ENCODE peak calls at places on chromosomes 16 and 17, in five cellular contexts. C, J, Q, N and K are unnamed samples.

GRCh38 chr17:78771758-78772382 is 10.2 kb downstream of the CYTH1 start:
- DNase-seq in Q (no peak), J (no peak), C (no peak), N (no peak), K (no peak)

GRCh38 chr17:65850486-65850885 is 289.0 kb upstream of the AXIN2 start:
- DNase-seq in Q (peak), C (no peak), N (peak), J (peak), K (no peak)

GRCh38 chr17:7897773-7898172 is 9.2 kb downstream of the CHD3 start:
- DNase-seq in N (no peak), C (no peak), J (peak), Q (peak), K (no peak)

GRCh38 chr17:29591737-29592624 is 951 bp upstream of the ANKRD13B start:
- DNase-seq in N (peak), J (peak), Q (peak), C (peak), K (peak)

GRCh38 chr16:4529085-4530060 is 9.2 kb downstream of the CDIP1 start:
- DNase-seq in N (no peak), C (no peak), J (peak), Q (peak), K (no peak)

GRCh38 chr17:50173335-50173941 is 7.6 kb downstream of the SGCA start:
- DNase-seq in C (no peak), Q (peak), J (peak), N (no peak), K (no peak)

GRCh38 chr16:12917246-12917645 is 15.8 kb downstream of the SHISA9 start:
- DNase-seq in N (no peak), J (no peak), C (no peak), Q (no peak), K (no peak)

GRCh38 chr16:56424404-56424765 is 960 bp downstream of the AMFR start:
- DNase-seq in C (no peak), N (no peak), J (no peak), Q (no peak), K (no peak)

GRCh38 chr17:64147110-64148016 is 17.4 kb upstream of the ERN1 start:
- DNase-seq in J (peak), C (no peak), N (no peak), Q (peak), K (no peak)

GRCh38 chr16:86117235-86117634 is 218.3 kb downstream of the IRF8 start:
- DNase-seq in Q (no peak), J (no peak), N (no peak), C (no peak), K (no peak)

GRCh38 chr16:81808933-81809480 is 29.9 kb downstream of the PLCG2 start:
- DNase-seq in J (no peak), N (no peak), Q (no peak), C (no peak), K (no peak)

GRCh38 chr17:59513934-59514841 is 51.2 kb upstream of the DHX40 start:
- DNase-seq in C (peak), J (peak), Q (peak), N (no peak), K (peak)

GRCh38 chr17:32626371-32626770 is 139.6 kb downstream of the CDK5R1 start:
- DNase-seq in N (no peak), Q (no peak), J (no peak), C (no peak), K (no peak)

GRCh38 chr16:361341-361871 is 8.9 kb upstream of the AXIN1 start:
- DNase-seq in J (no peak), Q (no peak), C (no peak), N (no peak), K (no peak)

GRCh38 chr17:44587339-44587738 is 30.1 kb downstream of the FZD2 start:
- DNase-seq in N (peak), Q (peak), C (no peak), J (peak), K (no peak)

GRCh38 chr16:73189132-73189531 is 141.2 kb upstream of the ZFHX3 start:
- DNase-seq in J (no peak), Q (no peak), C (no peak), N (no peak), K (no peak)

GRCh38 chr16:86261379-86261778 is 248.9 kb upstream of the FOXF1 start:
- DNase-seq in N (peak), Q (peak), J (peak), C (no peak), K (no peak)

GRCh38 chr17:81217531-81217930 is 5.2 kb downstream of the CEP131 start:
- DNase-seq in C (no peak), Q (no peak), N (no peak), J (no peak), K (no peak)

GRCh38 chr16:3952342-3953131 is 72.0 kb upstream of the CREBBP start:
- DNase-seq in C (no peak), Q (peak), J (no peak), N (no peak), K (no peak)

GRCh38 chr17:5123343-5124124 is 7.7 kb downstream of the USP6 start:
- DNase-seq in N (no peak), J (no peak), Q (peak), C (no peak), K (no peak)

GRCh38 chr17:18981642-18982424 is 22.7 kb downstream of the FAM83G start:
- DNase-seq in J (peak), N (peak), Q (peak), C (peak), K (no peak)

GRCh38 chr17:82287849-82288601 is 14.5 kb upstream of the CSNK1D start:
- DNase-seq in C (peak), J (peak), N (peak), Q (peak), K (no peak)

GRCh38 chr17:82106697-82107305 is 8.8 kb upstream of the FASN start:
- DNase-seq in J (no peak), N (no peak), C (no peak), Q (no peak), K (peak)

GRCh38 chr16:69378760-69379159 is 7.0 kb downstream of the TERF2 start:
- DNase-seq in C (no peak), J (no peak), N (no peak), Q (peak), K (no peak)

GRCh38 chr17:81991684-81992513 is 14.5 kb downstream of the ASPSCR1 start:
- DNase-seq in J (peak), C (peak), Q (peak), N (no peak), K (peak)

GRCh38 chr17:79650283-79650682 is 39.4 kb upstream of the RBFOX3 start:
- DNase-seq in N (no peak), Q (no peak), C (peak), J (no peak), K (no peak)

GRCh38 chr16:50984688-50985087 is 166.4 kb downstream of the SALL1 start:
- DNase-seq in Q (no peak), N (no peak), J (no peak), C (no peak), K (no peak)

GRCh38 chr17:8105957-8106398 is 12.3 kb downstream of the ALOXE3 start:
- DNase-seq in N (no peak), Q (peak), J (no peak), C (no peak), K (no peak)

GRCh38 chr16:23469814-23470213 is 16.8 kb upstream of the COG7 start:
- DNase-seq in C (peak), J (peak), N (peak), Q (peak), K (no peak)

GRCh38 chr17:38844261-38844757 is 9.2 kb downstream of the RPL23 start:
- DNase-seq in J (no peak), C (no peak), Q (no peak), N (no peak), K (no peak)

GRCh38 chr17:68431661-68432071 is 25.6 kb downstream of the WIPI1 start:
- DNase-seq in J (peak), C (no peak), Q (peak), N (peak), K (peak)

GRCh38 chr16:3028716-3029319 is 5.0 kb downstream of the THOC6 start:
- DNase-seq in C (no peak), J (no peak), N (no peak), Q (no peak), K (peak)

GRCh38 chr16:81873843-81874752 is 95.0 kb downstream of the PLCG2 start:
- DNase-seq in C (peak), N (peak), J (peak), Q (peak), K (peak)

GRCh38 chr17:61837175-61838051 is 25.9 kb downstream of the BRIP1 start:
- DNase-seq in Q (peak), N (peak), C (peak), J (peak), K (peak)

GRCh38 chr17:596763-597644 is 117.6 kb downstream of the VPS53 start:
- DNase-seq in C (no peak), J (peak), Q (peak), N (peak), K (no peak)

GRCh38 chr16:84985079-84986065 is 26.0 kb downstream of the ZDHHC7 start:
- DNase-seq in C (no peak), N (no peak), J (peak), Q (peak), K (no peak)

GRCh38 chr17:42682400-42683384 is at the start of gene CNTNAP1:
- DNase-seq in Q (peak), J (peak), C (no peak), N (no peak), K (peak)

GRCh38 chr16:988465-989353 is 7.1 kb downstream of the SOX8 start:
- DNase-seq in J (no peak), N (no peak), Q (no peak), C (no peak), K (no peak)

GRCh38 chr17:82434216-82434565 is 15.8 kb upstream of the OGFOD3 start:
- DNase-seq in J (no peak), Q (no peak), N (no peak), C (no peak), K (no peak)

GRCh38 chr16:8797364-8798173 is at the start of the genes PMM2 and TMEM186:
- DNase-seq in N (peak), Q (peak), J (peak), C (peak), K (peak)

GRCh38 chr16:8798174-8798527 is 512 bp downstream of the PMM2 start:
- DNase-seq in J (peak), Q (no peak), N (peak), C (no peak), K (no peak)

GRCh38 chr16:8795818-8796217 is 1.6 kb downstream of the TMEM186 start:
- DNase-seq in Q (no peak), C (no peak), J (no peak), N (no peak), K (no peak)

GRCh38 chr16:8795096-8795495 is 2.3 kb downstream of the TMEM186 start:
- DNase-seq in J (no peak), C (no peak), N (no peak), Q (no peak), K (no peak)

GRCh38 chr16:8796469-8797363 is 723 bp downstream of the TMEM186 start:
- DNase-seq in N (no peak), J (no peak), Q (no peak), C (no peak), K (no peak)
- TF ChIP-seq CTCF in N (no peak), J (no peak), Q (no peak), C (no peak), K (no peak)

GRCh38 chr16:88404769-88405168 is 22.0 kb downstream of the ZNF469 start:
- DNase-seq in J (no peak), C (no peak), N (no peak), Q (no peak), K (no peak)

GRCh38 chr16:88405325-88406060 is 22.7 kb downstream of the ZNF469 start:
- DNase-seq in Q (peak), N (no peak), J (peak), C (peak), K (no peak)

GRCh38 chr16:88407807-88408206 is 25.0 kb downstream of the ZNF469 start:
- DNase-seq in C (no peak), Q (no peak), J (no peak), N (no peak), K (no peak)

GRCh38 chr16:88407042-88407420 is 24.3 kb downstream of the ZNF469 start:
- DNase-seq in N (no peak), J (no peak), Q (no peak), C (no peak), K (no peak)

GRCh38 chr16:88406096-88407041 is 23.6 kb downstream of the ZNF469 start:
- DNase-seq in J (no peak), Q (no peak), C (no peak), N (no peak), K (no peak)
- TF ChIP-seq CTCF in J (peak), Q (peak), C (peak), N (no peak), K (no peak)

GRCh38 chr17:31508310-31509094 is 117.0 kb downstream of the RAB11FIP4 start:
- DNase-seq in N (no peak), Q (peak), C (no peak), J (no peak), K (no peak)
- TF ChIP-seq CTCF in N (peak), Q (peak), C (no peak), J (peak), K (peak)

GRCh38 chr16:89295915-89296314 is 78.4 kb downstream of the ZNF778 start:
- DNase-seq in Q (peak), N (no peak), J (no peak), C (no peak), K (no peak)

GRCh38 chr16:89298826-89299225 is 81.3 kb downstream of the ZNF778 start:
- DNase-seq in C (no peak), N (no peak), J (no peak), Q (no peak), K (no peak)

GRCh38 chr16:89295071-89295900 is 77.8 kb downstream of the ZNF778 start:
- DNase-seq in Q (no peak), N (no peak), J (no peak), C (no peak), K (no peak)

GRCh38 chr16:89297870-89298545 is 80.5 kb downstream of the ZNF778 start:
- DNase-seq in J (no peak), C (no peak), N (no peak), Q (no peak), K (no peak)

DNA sequence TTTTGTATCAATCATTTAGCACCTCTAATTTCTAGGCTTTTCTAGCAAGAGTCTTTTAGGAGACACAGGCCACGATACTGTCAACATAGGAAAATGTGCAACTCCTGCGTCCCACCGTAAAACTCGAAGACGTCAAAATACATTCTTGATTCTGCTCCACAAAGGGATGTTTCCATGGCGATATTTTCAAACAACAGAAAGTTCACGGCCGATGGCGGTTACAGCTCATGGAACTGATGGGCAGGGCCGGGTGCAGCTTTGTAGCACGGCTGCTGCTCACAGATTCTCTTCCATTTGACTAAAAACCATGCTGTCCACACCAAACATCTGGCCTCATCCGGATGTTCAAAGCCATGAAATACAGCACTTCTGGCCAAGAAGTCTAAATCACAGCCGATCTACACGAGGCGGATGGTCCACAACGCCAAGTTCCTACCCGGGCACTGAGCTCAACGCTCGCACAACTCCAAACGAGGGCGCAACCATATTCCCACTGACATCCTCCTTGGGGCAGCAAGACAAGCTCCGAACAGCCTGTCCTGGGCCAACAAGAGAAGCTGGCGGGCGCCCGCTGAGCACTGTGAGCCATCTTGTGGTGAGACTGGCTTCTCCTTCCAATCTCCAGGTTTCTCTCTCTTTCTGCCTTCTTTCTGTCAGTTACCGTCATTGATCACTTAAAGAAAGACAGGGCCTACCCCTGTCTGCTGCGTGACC is 79.8 kb downstream of the ZNF778 start:
- DNase-seq in N (no peak), C (no peak), Q (no peak), J (peak), K (no peak)
- TF ChIP-seq CTCF in N (no peak), C (no peak), Q (no peak), J (no peak), K (no peak)

GRCh38 chr16:74785031-74785430 is 10.4 kb upstream of the FA2H start:
- DNase-seq in N (no peak), C (no peak), Q (no peak), J (no peak), K (no peak)
- TF ChIP-seq CTCF in N (no peak), C (no peak), Q (no peak), J (no peak), K (no peak)

GRCh38 chr17:27245230-27245696 is 48.7 kb upstream of the WSB1 start:
- DNase-seq in Q (peak), C (peak), N (peak), J (peak), K (peak)

GRCh38 chr17:27244019-27244418 is 49.9 kb upstream of the WSB1 start:
- DNase-seq in N (no peak), Q (no peak), C (no peak), J (no peak), K (no peak)

GRCh38 chr17:27246537-27246936 is 47.4 kb upstream of the WSB1 start:
- DNase-seq in J (no peak), C (no peak), N (no peak), Q (no peak), K (no peak)

GRCh38 chr17:27242951-27243350 is 51.0 kb upstream of the WSB1 start:
- DNase-seq in C (no peak), N (no peak), J (no peak), Q (no peak), K (no peak)

GRCh38 chr17:27244481-27245223 is 49.3 kb upstream of the WSB1 start:
- DNase-seq in Q (peak), C (peak), N (no peak), J (peak), K (no peak)
- TF ChIP-seq CTCF in Q (no peak), C (no peak), N (no peak), J (no peak), K (no peak)

GRCh38 chr17:45813051-45813731 is 29.1 kb downstream of the CRHR1 start:
- DNase-seq in J (no peak), N (no peak), Q (peak), C (no peak), K (peak)
- TF ChIP-seq CTCF in J (no peak), N (peak), Q (peak), C (no peak), K (peak)

DNA sequence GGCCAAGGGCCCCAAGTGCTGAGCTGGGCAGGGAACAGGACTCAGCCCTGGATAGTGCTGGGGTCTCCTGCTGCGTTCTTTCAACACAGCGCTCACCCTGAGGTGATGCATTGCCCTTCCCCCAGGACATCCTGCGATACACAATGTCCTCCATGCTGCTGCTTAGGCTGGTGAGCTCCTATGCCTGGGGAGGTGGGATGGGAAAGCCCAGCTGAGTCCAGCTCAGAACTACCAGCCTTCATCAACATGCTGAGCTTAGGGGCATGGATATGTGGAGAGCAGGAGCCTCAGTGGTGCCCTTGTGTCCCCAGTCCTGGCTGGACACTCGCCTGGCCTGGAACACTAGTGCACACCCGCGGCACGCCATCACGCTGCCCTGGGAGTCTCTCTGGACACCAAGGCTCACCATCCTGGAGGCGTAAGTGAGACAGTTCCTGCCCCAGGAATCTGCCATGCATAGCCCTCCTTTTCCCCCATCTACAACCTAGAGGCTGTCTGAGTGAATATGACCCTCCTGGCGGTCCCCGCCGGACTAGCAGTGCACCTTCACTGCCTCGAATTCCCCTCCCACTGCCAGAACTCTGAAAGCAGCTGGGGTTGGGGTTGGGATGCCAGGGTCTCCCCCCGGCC is 710 bp downstream of the ZACN start:
- DNase-seq in Q (no peak), J (no peak), C (no peak), N (no peak), K (no peak)
- TF ChIP-seq CTCF in Q (peak), J (peak), C (no peak), N (no peak), K (no peak)

DNA sequence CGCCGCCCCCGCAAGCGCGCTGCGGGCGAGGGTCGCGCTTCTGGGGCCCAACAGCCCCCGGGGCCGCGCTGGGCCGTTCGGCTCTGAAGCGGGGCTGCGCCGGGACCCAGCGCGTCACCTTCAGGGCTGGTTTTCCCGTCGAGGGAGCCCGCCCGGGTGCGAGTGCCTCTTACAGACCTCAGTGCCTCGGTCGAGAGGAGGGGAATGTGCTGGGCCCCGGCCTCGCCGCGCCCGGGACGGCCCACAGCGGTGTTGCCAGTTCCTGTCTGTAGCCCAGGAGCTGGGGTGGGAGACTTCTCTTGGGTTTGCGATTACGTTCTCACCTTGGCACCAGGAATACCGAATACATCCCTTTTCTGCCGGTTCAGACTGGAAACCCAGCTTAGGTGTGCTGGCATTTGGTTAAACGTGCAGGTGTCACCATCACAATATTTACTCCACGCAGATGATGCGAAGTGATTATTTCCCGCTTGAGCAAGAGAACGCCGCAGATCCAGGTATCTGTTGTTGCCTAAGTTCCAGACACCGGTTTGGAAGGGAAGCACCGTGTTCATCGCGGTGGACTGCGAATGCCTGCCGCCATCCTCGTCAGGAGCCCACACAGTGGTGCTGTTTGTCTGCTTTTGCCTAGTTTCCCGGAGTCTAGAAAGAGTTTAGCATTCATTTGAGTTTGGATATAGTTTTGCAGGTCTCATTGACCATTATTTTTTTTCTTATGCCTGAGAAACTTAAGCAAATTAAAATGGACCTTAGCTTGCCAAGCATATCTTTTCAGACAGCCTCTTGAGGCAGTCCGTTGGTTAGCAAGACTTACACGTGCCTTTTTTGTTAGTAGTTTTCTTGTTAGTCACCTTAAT is 915 bp downstream of the MAP1LC3B start:
- DNase-seq in C (no peak), Q (peak), N (no peak), J (peak), K (peak)
- TF ChIP-seq CTCF in C (peak), Q (peak), N (no peak), J (peak), K (no peak)